ENCODE peak calls at places on chromosome X, in nine cellular contexts. C is activated CD8-positive, alpha-beta memory T cell treated with anti-CD3 and anti-CD28 coated beads, Interleukin-2, amount 10 ng/mL, durations not matched to agents 7 days and 5 days; G is body of pancreas; K is amygdala; B is nephron progenitor cell; W is AG10803; R is astrocyte; T is left ventricle myocardium inferior; M is NCI-H1092 treated with DMSO at 0.1 percent for 48 hours. A is an unnamed sample.

GRCh38 chrX:125306335-125306866 is 13.3 kb upstream of the TEX13C start:
- DNase-seq in K (no peak), M (no peak), C (no peak), R (no peak), G (no peak), W (no peak), T (no peak), B (no peak), A (no peak)

GRCh38 chrX:10566726-10567097 is 53.7 kb downstream of the MID1 start:
- DNase-seq in W (no peak), M (no peak), C (no peak), R (no peak), T (no peak), G (peak; percentile 33), B (no peak), K (no peak), A (no peak)

GRCh38 chrX:45623266-45623665 is 422.6 kb upstream of the DIPK2B start:
- DNase-seq in G (no peak), K (no peak), B (no peak), M (no peak), T (no peak), R (peak; percentile 92), W (peak; percentile 95), C (no peak), A (no peak)

GRCh38 chrX:27619459-27619858 is 29.3 kb downstream of the DCAF8L2 start:
- DNase-seq in M (no peak), B (no peak), K (no peak), W (no peak), R (peak; percentile 14), G (no peak), T (no peak), C (no peak), A (no peak)

GRCh38 chrX:66017659-66018170 is 22.2 kb downstream of the VSIG4 start:
- DNase-seq in C (no peak), B (no peak), K (no peak), T (no peak), W (no peak), G (no peak), M (no peak), R (no peak), A (no peak)

GRCh38 chrX:32448320-32448719 is 763.0 kb downstream of the DMD start:
- DNase-seq in G (no peak), C (peak; percentile 39), T (no peak), B (no peak), K (no peak), R (no peak), W (no peak), M (no peak), A (no peak)

GRCh38 chrX:140123446-140123845 is 158.1 kb upstream of the CXorf66 start:
- DNase-seq in B (peak; percentile 14), G (no peak), T (no peak), W (peak; percentile 2), M (no peak), R (no peak), K (no peak), C (no peak), A (no peak)

GRCh38 chrX:19593684-19594083 is 78.4 kb upstream of the MAP3K15 start:
- DNase-seq in K (no peak), G (peak; percentile 4), W (peak; percentile 53), T (no peak), C (peak; percentile 40), B (no peak), M (peak; percentile 41), R (peak; percentile 23), A (no peak)

GRCh38 chrX:30971761-30972603 is 82.9 kb upstream of the TAB3 start:
- DNase-seq in T (no peak), G (peak; percentile 35), C (peak; percentile 40), W (peak; percentile 66), K (no peak), R (peak; percentile 18), M (peak; percentile 74), B (peak; percentile 15), A (no peak)

GRCh38 chrX:48595929-48596328 is 1.4 kb upstream of the WDR13 start:
- DNase-seq in W (no peak), M (no peak), K (no peak), C (no peak), T (no peak), R (no peak), B (no peak), G (no peak), A (no peak)

GRCh38 chrX:25207803-25208202 is 192.0 kb upstream of the ARX start:
- DNase-seq in B (no peak), C (no peak), T (no peak), M (no peak), W (no peak), G (no peak), R (no peak), K (no peak), A (no peak)

GRCh38 chrX:133374874-133375387 is 40.4 kb downstream of the GPC4 start:
- DNase-seq in K (no peak), C (no peak), B (no peak), R (no peak), M (no peak), T (no peak), G (no peak), W (no peak), A (no peak)

GRCh38 chrX:112048707-112049106 is 33.9 kb downstream of the TRPC5 start:
- DNase-seq in M (peak; percentile 19), R (no peak), K (no peak), B (no peak), W (no peak), G (no peak), C (no peak), T (no peak), A (no peak)

GRCh38 chrX:15820106-15821073 is 30.1 kb downstream of the ZRSR2 start:
- DNase-seq in T (no peak), K (no peak), W (no peak), M (no peak), G (no peak), R (peak; percentile 49), B (no peak), C (no peak), A (no peak)

GRCh38 chrX:103413981-103414380 is 37.6 kb downstream of the BEX3 start:
- DNase-seq in W (no peak), C (no peak), B (no peak), R (no peak), K (peak; percentile 0), T (no peak), M (no peak), G (no peak), A (no peak)

GRCh38 chrX:23505531-23506303 is 161.6 kb upstream of the PRDX4 start:
- DNase-seq in C (no peak), M (no peak), K (no peak), B (no peak), R (no peak), G (no peak), W (no peak), T (no peak), A (no peak)

GRCh38 chrX:71632923-71633657 is 14.8 kb upstream of the CXCR3 start:
- DNase-seq in T (no peak), G (no peak), M (peak; percentile 75), K (no peak), R (no peak), B (no peak), C (no peak), W (no peak), A (no peak)

GRCh38 chrX:78375894-78376293 is 48.5 kb upstream of the CYSLTR1 start:
- DNase-seq in C (no peak), M (no peak), G (no peak), T (no peak), W (no peak), R (no peak), B (no peak), K (no peak), A (no peak)

GRCh38 chrX:2664497-2664896 is 26.6 kb upstream of the CD99 start:
- DNase-seq in T (peak; percentile 54), B (no peak), G (peak; percentile 51), K (no peak), R (peak; percentile 76), W (peak; percentile 81), M (no peak), C (no peak), A (peak; percentile 30)

GRCh38 chrX:39894626-39895025 is 203.1 kb downstream of the BCOR start:
- DNase-seq in C (no peak), W (no peak), T (no peak), B (no peak), R (no peak), K (no peak), M (peak; percentile 26), G (peak; percentile 51), A (no peak)

A was measured in psoas muscle.